ENCODE peak calls at places on chromosomes 11 and 22, in seven cellular contexts. D is activated CD8-positive, alpha-beta memory T cell treated with anti-CD3 and anti-CD28 coated beads for 4 hours; J is skeletal muscle cell; G is HEK293T; M is T follicular helper cell; C is renal cortical epithelial cell; T is ascending aorta. V is an unnamed sample.

GRCh38 chr11:11445441-11446185 is 92.6 kb upstream of the CSNK2A3 start:
- DNase-seq in T (no peak), C (no peak), D (no peak), J (no peak), G (no peak), M (no peak), V (no peak)

GRCh38 chr11:20022363-20023081 is 137.8 kb downstream of the DBX1 start:
- DNase-seq in M (no peak), D (no peak), J (peak), T (no peak), C (peak), G (peak), V (peak)

GRCh38 chr11:129061466-129062194 is 119.0 kb upstream of the TP53AIP1 start:
- DNase-seq in C (peak), T (no peak), M (no peak), D (no peak), G (no peak), J (peak), V (peak)

GRCh38 chr22:26550498-26551033 is 38.3 kb upstream of the TFIP11 start:
- DNase-seq in G (no peak), T (no peak), C (peak), M (no peak), D (no peak), J (peak), V (peak)

GRCh38 chr11:64102005-64102738 is 63.7 kb downstream of the MACROD1 start:
- DNase-seq in G (no peak), C (no peak), M (no peak), T (no peak), D (no peak), J (no peak), V (no peak)

GRCh38 chr11:11076276-11076675 is 218.4 kb upstream of the ZBED5 start:
- DNase-seq in M (no peak), T (no peak), G (no peak), J (no peak), D (no peak), C (no peak), V (no peak)

GRCh38 chr11:78539566-78539965 is 35.1 kb downstream of the NARS2 start:
- DNase-seq in M (no peak), T (no peak), J (peak), D (no peak), C (no peak), G (no peak), V (no peak)

GRCh38 chr11:58832246-58832645 is 12.3 kb downstream of the GLYATL2 start:
- DNase-seq in T (no peak), J (no peak), G (no peak), C (peak), M (no peak), D (no peak), V (no peak)

GRCh38 chr11:48080301-48080861 is 100.0 kb downstream of the PTPRJ start:
- DNase-seq in C (no peak), M (no peak), J (no peak), D (no peak), T (no peak), G (no peak), V (no peak)

GRCh38 chr11:64007629-64008282 is 21.5 kb downstream of the OTUB1 start:
- DNase-seq in G (peak), T (no peak), M (no peak), C (no peak), D (no peak), J (no peak), V (peak)